ENCODE peak calls at places on chromosomes 1 and 21, in ten cellular contexts. J is fibroblast of pulmonary artery, C is heart right ventricle, A is AG10803, Y is lower leg skin, B is ovary, G is fibroblast of the aortic adventitia, H is adrenal gland, I is Peyer's patch, S is GM06990. N is an unnamed sample.

GRCh38 chr21:44872568-44873355 is 728 bp downstream of the PTTG1IP start:
- DNase-seq in B (peak), S (no peak), H (peak), J (peak), G (peak), C (peak), A (no peak), I (peak), Y (no peak), N (peak)

GRCh38 chr1:15957221-15958090 is 18.4 kb downstream of the ZBTB17 start:
- DNase-seq in C (no peak), A (no peak), I (no peak), G (no peak), Y (no peak), B (peak), J (no peak), H (no peak), S (no peak), N (no peak)

GRCh38 chr1:56525463-56526155 is 53.8 kb downstream of the PLPP3 start:
- DNase-seq in B (no peak), H (peak), A (peak), J (no peak), S (peak), Y (no peak), I (no peak), G (no peak), C (no peak), N (no peak)

GRCh38 chr1:30541721-30542485 is 181.5 kb downstream of the MATN1 start:
- DNase-seq in J (no peak), G (no peak), Y (no peak), S (no peak), H (no peak), C (no peak), I (no peak), A (no peak), B (no peak), N (no peak)

GRCh38 chr1:14320518-14320917 is 278.0 kb upstream of the KAZN start:
- DNase-seq in S (no peak), G (peak), I (no peak), A (peak), C (no peak), B (no peak), H (no peak), Y (no peak), J (no peak), N (no peak)

GRCh38 chr1:53125623-53126360 is 16.6 kb downstream of the SLC1A7 start:
- DNase-seq in Y (no peak), G (peak), C (no peak), B (no peak), H (no peak), J (no peak), I (peak), A (no peak), S (no peak), N (no peak)

GRCh38 chr1:226436855-226437491 is 29.1 kb upstream of the PARP1 start:
- DNase-seq in H (no peak), J (no peak), B (no peak), S (no peak), I (no peak), Y (peak), G (no peak), C (no peak), A (no peak), N (no peak)

GRCh38 chr1:57761628-57762027 is 337.8 kb upstream of the DAB1 start:
- DNase-seq in H (no peak), G (no peak), B (no peak), I (no peak), Y (no peak), S (no peak), C (no peak), J (no peak), A (no peak), N (no peak)

GRCh38 chr1:159817276-159818041 is 9.2 kb upstream of the SLAMF8 start:
- DNase-seq in B (no peak), C (no peak), G (no peak), A (no peak), J (peak), H (peak), I (no peak), S (no peak), Y (no peak), N (peak)

GRCh38 chr1:244361764-244362473 is 89.8 kb downstream of the ADSS2 start:
- DNase-seq in S (no peak), G (peak), C (no peak), A (peak), J (peak), Y (no peak), I (no peak), H (no peak), B (peak), N (peak)

GRCh38 chr1:94299627-94300552 is 62.5 kb upstream of the ARHGAP29 start:
- DNase-seq in C (peak), I (no peak), B (no peak), J (peak), H (no peak), A (peak), S (no peak), Y (no peak), G (peak), N (peak)

GRCh38 chr21:38712076-38712475 is 93.7 kb upstream of the ETS2 start:
- DNase-seq in Y (no peak), J (peak), G (peak), A (peak), I (no peak), C (no peak), H (no peak), B (peak), S (no peak), N (peak)

GRCh38 chr1:22204989-22205913 is 62.4 kb upstream of the WNT4 start:
- DNase-seq in G (peak), C (no peak), I (no peak), H (peak), B (no peak), Y (no peak), J (no peak), A (peak), S (no peak), N (no peak)

GRCh38 chr1:182087304-182087703 is 25.8 kb upstream of the ZNF648 start:
- DNase-seq in S (no peak), C (no peak), I (no peak), J (no peak), G (no peak), H (no peak), Y (no peak), A (no peak), B (no peak), N (no peak)

GRCh38 chr1:182634306-182635072 is 30.3 kb upstream of the RGS16 start:
- DNase-seq in Y (no peak), A (no peak), B (no peak), S (no peak), G (no peak), C (no peak), H (no peak), J (no peak), I (no peak), N (no peak)

GRCh38 chr1:116486424-116486823 is 84.4 kb downstream of the CD58 start:
- DNase-seq in H (no peak), A (peak), J (peak), S (no peak), Y (no peak), B (no peak), C (no peak), G (peak), I (no peak), N (no peak)

GRCh38 chr1:70063861-70064260 is 141.5 kb downstream of the LRRC40 start:
- DNase-seq in Y (no peak), I (no peak), A (no peak), C (no peak), B (no peak), S (no peak), G (no peak), H (no peak), J (no peak), N (no peak)

GRCh38 chr1:229408458-229409037 is 25.3 kb downstream of the ACTA1 start:
- DNase-seq in B (no peak), C (peak), I (no peak), S (no peak), J (no peak), H (peak), Y (no peak), G (no peak), A (peak), N (peak)

GRCh38 chr21:25607151-25607811 is at the start of gene MRPL39:
- DNase-seq in S (peak), I (peak), Y (peak), B (peak), C (peak), J (peak), A (peak), H (peak), G (peak), N (peak)

GRCh38 chr1:36123357-36123756 is 1.7 kb downstream of the COL8A2 start:
- DNase-seq in C (no peak), Y (no peak), J (no peak), S (no peak), G (no peak), B (no peak), A (peak), H (no peak), I (no peak), N (no peak)

GRCh38 chr1:36126005-36126716 is 1.1 kb upstream of the COL8A2 start:
- DNase-seq in B (no peak), G (no peak), J (no peak), H (no peak), C (no peak), I (no peak), S (no peak), A (no peak), Y (no peak), N (no peak)

GRCh38 chr1:36126797-36127500 is 1.9 kb upstream of the COL8A2 start:
- DNase-seq in I (no peak), A (no peak), S (no peak), G (no peak), J (no peak), Y (no peak), C (no peak), H (no peak), B (no peak), N (no peak)

GRCh38 chr1:36124404-36125128 is 456 bp downstream of the COL8A2 start:
- DNase-seq in C (no peak), H (no peak), B (no peak), Y (no peak), G (no peak), S (no peak), I (no peak), J (no peak), A (no peak), N (no peak)

GRCh38 chr1:36125129-36125991 is at the start of gene COL8A2:
- DNase-seq in J (no peak), G (no peak), Y (no peak), S (no peak), I (no peak), A (no peak), C (peak), B (peak), H (no peak), N (peak)
- H3K4me3 ChIP-seq in J (no peak), G (peak), Y (no peak), S (no peak), I (peak), A (peak), C (no peak), B (peak), H (peak), N (no peak)

GRCh38 chr1:186244825-186245224 is 130.2 kb downstream of the TPR start:
- DNase-seq in C (no peak), Y (no peak), A (no peak), B (no peak), J (peak), I (no peak), S (no peak), G (peak), H (no peak), N (no peak)
- TF ChIP-seq CTCF in C (no peak), Y (no peak), A (peak), B (no peak), J (peak), I (no peak), S (peak), G (peak), H (no peak), N (peak)

DNA sequence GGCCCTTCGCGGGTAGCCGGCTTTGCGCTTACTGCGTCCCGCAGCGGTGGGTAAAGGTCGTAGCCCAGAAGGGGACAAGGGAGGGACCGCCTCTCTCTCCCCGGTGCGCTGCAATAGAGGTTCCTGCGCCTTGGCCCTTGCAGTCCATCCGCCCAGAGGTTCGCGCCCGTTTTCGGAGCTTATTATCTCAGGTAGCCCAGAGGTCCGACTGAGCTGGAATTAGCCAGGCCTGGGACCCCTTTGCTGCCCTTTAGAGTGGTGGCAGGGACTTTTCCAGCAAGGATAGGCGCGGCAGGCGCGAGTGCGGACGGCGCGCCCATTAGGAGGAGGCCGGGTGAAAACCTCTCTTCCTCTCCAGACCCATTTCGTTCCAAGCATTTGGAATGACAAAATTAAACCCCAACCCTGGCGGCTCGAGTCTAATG is 5.0 kb downstream of the LHX4 start:
- DNase-seq in S (no peak), A (no peak), H (no peak), I (peak), J (no peak), B (no peak), G (no peak), C (no peak), Y (no peak), N (no peak)
- H3K4me3 ChIP-seq in S (no peak), A (no peak), H (no peak), I (peak), J (no peak), B (no peak), G (no peak), C (peak), Y (no peak), N (no peak)

GRCh38 chr21:43355925-43356289 is 71.0 kb downstream of the SIK1 start:
- DNase-seq in A (no peak), S (peak), C (peak), I (no peak), J (no peak), H (no peak), B (no peak), Y (no peak), G (no peak), N (peak)
- TF ChIP-seq CTCF in A (no peak), S (peak), C (no peak), I (no peak), J (no peak), H (no peak), B (no peak), Y (no peak), G (no peak), N (no peak)